ENCODE peak calls at places on chromosomes 6 and 20, in seven cellular contexts. One of them, this sample, is unnamed.
A peak's percentile ranks its signal among the peaks of the same experiment; 100 is the strongest.

GRCh38 chr6:28165566-28165965 is 23.9 kb downstream of the ZKSCAN8 start:
- DNase-seq in neural progenitor cell: no peak
- DNase-seq in HCT116: no peak
- DNase-seq in hepatocyte: no peak
- DNase-seq in PC-3: no peak
- DNase-seq in SK-N-SH: no peak
- DNase-seq in GM23338: no peak
- DNase-seq in this sample: no peak

GRCh38 chr20:51554538-51555165 is 12.1 kb upstream of the NFATC2 start:
- DNase-seq in neural progenitor cell: no peak
- DNase-seq in HCT116: no peak
- DNase-seq in hepatocyte: no peak
- DNase-seq in PC-3: peak; percentile 54
- DNase-seq in SK-N-SH: no peak
- DNase-seq in GM23338: no peak
- DNase-seq in this sample: no peak

GRCh38 chr6:99151634-99152344 is 197.7 kb downstream of the FAXC start:
- DNase-seq in neural progenitor cell: peak; percentile 73
- DNase-seq in HCT116: peak; percentile 37
- DNase-seq in hepatocyte: peak; percentile 66
- DNase-seq in PC-3: peak; percentile 60
- DNase-seq in SK-N-SH: peak; percentile 58
- DNase-seq in GM23338: peak; percentile 86
- DNase-seq in this sample: peak; percentile 45

GRCh38 chr20:46077642-46078305 is 12.0 kb downstream of the NCOA5 start:
- DNase-seq in neural progenitor cell: no peak
- DNase-seq in HCT116: no peak
- DNase-seq in hepatocyte: no peak
- DNase-seq in PC-3: no peak
- DNase-seq in SK-N-SH: no peak
- DNase-seq in GM23338: no peak
- DNase-seq in this sample: no peak

GRCh38 chr6:113065606-113066005 is 718.5 kb downstream of the RFPL4B start:
- DNase-seq in neural progenitor cell: peak; percentile 11
- DNase-seq in HCT116: no peak
- DNase-seq in hepatocyte: no peak
- DNase-seq in PC-3: no peak
- DNase-seq in SK-N-SH: no peak
- DNase-seq in GM23338: peak; percentile 12
- DNase-seq in this sample: no peak

GRCh38 chr6:119594907-119595306 is 245.3 kb upstream of the MAN1A1 start:
- DNase-seq in neural progenitor cell: no peak
- DNase-seq in HCT116: no peak
- DNase-seq in hepatocyte: no peak
- DNase-seq in PC-3: peak; percentile 72
- DNase-seq in SK-N-SH: no peak
- DNase-seq in GM23338: no peak
- DNase-seq in this sample: no peak

GRCh38 chr6:3868544-3868943 is 19.4 kb downstream of the FAM50B start:
- DNase-seq in neural progenitor cell: no peak
- DNase-seq in HCT116: no peak
- DNase-seq in hepatocyte: no peak
- DNase-seq in PC-3: no peak
- DNase-seq in SK-N-SH: no peak
- DNase-seq in GM23338: no peak
- DNase-seq in this sample: no peak

GRCh38 chr6:149860834-149861602 is 3.1 kb downstream of the LRP11 start:
- DNase-seq in neural progenitor cell: peak; percentile 34
- DNase-seq in HCT116: no peak
- DNase-seq in hepatocyte: no peak
- DNase-seq in PC-3: no peak
- DNase-seq in SK-N-SH: no peak
- DNase-seq in GM23338: no peak
- DNase-seq in this sample: no peak

GRCh38 chr6:90411292-90411781 is 114.7 kb upstream of the BACH2 start:
- DNase-seq in neural progenitor cell: no peak
- DNase-seq in HCT116: peak; percentile 71
- DNase-seq in hepatocyte: peak; percentile 28
- DNase-seq in PC-3: peak; percentile 93
- DNase-seq in SK-N-SH: no peak
- DNase-seq in GM23338: peak; percentile 41
- DNase-seq in this sample: no peak

GRCh38 chr20:47230811-47231256 is 125.7 kb downstream of the ZMYND8 start:
- DNase-seq in neural progenitor cell: no peak
- DNase-seq in HCT116: no peak
- DNase-seq in hepatocyte: no peak
- DNase-seq in PC-3: no peak
- DNase-seq in SK-N-SH: no peak
- DNase-seq in GM23338: no peak
- DNase-seq in this sample: no peak

GRCh38 chr6:161439093-161439492 is 165.2 kb upstream of the AGPAT4 start:
- DNase-seq in neural progenitor cell: no peak
- DNase-seq in HCT116: peak; percentile 40
- DNase-seq in hepatocyte: no peak
- DNase-seq in PC-3: peak; percentile 60
- DNase-seq in SK-N-SH: no peak
- DNase-seq in GM23338: no peak
- DNase-seq in this sample: no peak

GRCh38 chr6:100267002-100267401 is 197.7 kb downstream of the SIM1 start:
- DNase-seq in neural progenitor cell: no peak
- DNase-seq in HCT116: no peak
- DNase-seq in hepatocyte: no peak
- DNase-seq in PC-3: no peak
- DNase-seq in SK-N-SH: no peak
- DNase-seq in GM23338: no peak
- DNase-seq in this sample: no peak

GRCh38 chr6:100266512-100266911 is 198.2 kb downstream of the SIM1 start:
- DNase-seq in neural progenitor cell: no peak
- DNase-seq in HCT116: no peak
- DNase-seq in hepatocyte: no peak
- DNase-seq in PC-3: no peak
- DNase-seq in SK-N-SH: no peak
- DNase-seq in GM23338: peak; percentile 16
- DNase-seq in this sample: no peak

GRCh38 chr6:100269189-100269588 is 195.5 kb downstream of the SIM1 start:
- DNase-seq in neural progenitor cell: no peak
- DNase-seq in HCT116: no peak
- DNase-seq in hepatocyte: no peak
- DNase-seq in PC-3: peak; percentile 33
- DNase-seq in SK-N-SH: no peak
- DNase-seq in GM23338: no peak
- DNase-seq in this sample: no peak

GRCh38 chr6:100267721-100268123 is 197.0 kb downstream of the SIM1 start:
- DNase-seq in neural progenitor cell: no peak
- DNase-seq in HCT116: no peak
- DNase-seq in hepatocyte: no peak
- DNase-seq in PC-3: peak; percentile 31
- DNase-seq in SK-N-SH: no peak
- DNase-seq in GM23338: no peak
- DNase-seq in this sample: no peak

GRCh38 chr6:100268326-100268725 is 196.4 kb downstream of the SIM1 start:
- DNase-seq in neural progenitor cell: no peak
- DNase-seq in HCT116: no peak
- DNase-seq in hepatocyte: no peak
- DNase-seq in PC-3: no peak
- DNase-seq in SK-N-SH: no peak
- DNase-seq in GM23338: peak; percentile 46
- DNase-seq in this sample: no peak
- TF ChIP-seq EZH2phosphoT487 in neural progenitor cell: no peak
- TF ChIP-seq EZH2phosphoT487 in HCT116: no peak
- TF ChIP-seq EZH2phosphoT487 in hepatocyte: no peak
- TF ChIP-seq EZH2phosphoT487 in PC-3: no peak
- TF ChIP-seq EZH2phosphoT487 in SK-N-SH: no peak
- TF ChIP-seq EZH2phosphoT487 in GM23338: no peak
- TF ChIP-seq EZH2phosphoT487 in this sample: no peak

GRCh38 chr6:84866715-84867114 is 102.3 kb upstream of the TBX18 start:
- DNase-seq in neural progenitor cell: no peak
- DNase-seq in HCT116: no peak
- DNase-seq in hepatocyte: no peak
- DNase-seq in PC-3: no peak
- DNase-seq in SK-N-SH: no peak
- DNase-seq in GM23338: no peak
- DNase-seq in this sample: no peak

GRCh38 chr6:84870693-84871092 is 106.3 kb upstream of the TBX18 start:
- DNase-seq in neural progenitor cell: no peak
- DNase-seq in HCT116: no peak
- DNase-seq in hepatocyte: no peak
- DNase-seq in PC-3: no peak
- DNase-seq in SK-N-SH: no peak
- DNase-seq in GM23338: peak; percentile 38
- DNase-seq in this sample: no peak

GRCh38 chr6:84871925-84872324 is 107.5 kb upstream of the TBX18 start:
- DNase-seq in neural progenitor cell: no peak
- DNase-seq in HCT116: no peak
- DNase-seq in hepatocyte: no peak
- DNase-seq in PC-3: no peak
- DNase-seq in SK-N-SH: no peak
- DNase-seq in GM23338: no peak
- DNase-seq in this sample: no peak

GRCh38 chr6:84868149-84868548 is 103.8 kb upstream of the TBX18 start:
- DNase-seq in neural progenitor cell: no peak
- DNase-seq in HCT116: no peak
- DNase-seq in hepatocyte: no peak
- DNase-seq in PC-3: no peak
- DNase-seq in SK-N-SH: no peak
- DNase-seq in GM23338: no peak
- DNase-seq in this sample: no peak

DNA sequence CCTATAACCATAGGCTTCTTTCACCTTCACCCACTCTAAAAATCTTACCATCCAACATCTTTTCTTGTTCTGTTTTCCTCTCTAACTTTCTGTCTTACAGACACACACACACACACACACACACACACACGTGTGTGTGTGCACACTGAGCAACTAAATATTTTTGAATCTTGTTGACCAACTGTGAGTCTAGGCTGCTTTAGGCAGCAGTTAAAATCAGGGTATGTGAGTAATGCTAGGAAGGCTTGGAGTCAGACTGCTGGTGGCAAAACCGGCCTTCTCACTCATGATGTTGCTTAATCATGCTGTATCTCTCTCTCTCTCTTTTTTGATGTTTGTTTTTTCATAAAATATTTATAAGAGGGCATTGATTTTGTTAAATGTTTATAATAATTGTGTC is 103.1 kb upstream of the TBX18 start:
- DNase-seq in neural progenitor cell: no peak
- DNase-seq in HCT116: no peak
- DNase-seq in hepatocyte: no peak
- DNase-seq in PC-3: peak; percentile 5
- DNase-seq in SK-N-SH: no peak
- DNase-seq in GM23338: no peak
- DNase-seq in this sample: no peak
- TF ChIP-seq EZH2phosphoT487 in neural progenitor cell: no peak
- TF ChIP-seq EZH2phosphoT487 in HCT116: no peak
- TF ChIP-seq EZH2phosphoT487 in hepatocyte: no peak
- TF ChIP-seq EZH2phosphoT487 in PC-3: no peak
- TF ChIP-seq EZH2phosphoT487 in SK-N-SH: no peak
- TF ChIP-seq EZH2phosphoT487 in GM23338: no peak
- TF ChIP-seq EZH2phosphoT487 in this sample: no peak

DNA sequence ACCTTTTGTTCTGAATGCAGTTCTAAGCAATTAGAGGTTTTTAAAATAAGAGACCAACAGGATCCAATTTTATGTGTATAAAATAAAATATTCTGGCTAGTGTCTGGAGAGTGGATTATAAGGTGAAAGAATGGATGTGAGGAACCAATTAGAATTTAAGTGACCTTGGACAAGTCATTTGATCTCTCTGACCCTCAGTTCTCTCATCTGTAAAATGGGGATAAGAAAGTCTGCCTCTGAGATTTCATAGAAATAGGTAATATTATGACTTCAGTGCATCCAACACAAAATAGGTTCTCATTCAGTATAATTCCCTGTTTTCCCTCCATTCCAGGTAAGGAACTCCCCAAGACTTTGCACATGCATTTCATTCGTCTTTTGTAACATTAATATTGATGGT is 18.9 kb downstream of the CASS4 start:
- DNase-seq in neural progenitor cell: no peak
- DNase-seq in HCT116: no peak
- DNase-seq in hepatocyte: no peak
- DNase-seq in PC-3: no peak
- DNase-seq in SK-N-SH: no peak
- DNase-seq in GM23338: no peak
- DNase-seq in this sample: no peak
- TF ChIP-seq EZH2phosphoT487 in neural progenitor cell: no peak
- TF ChIP-seq EZH2phosphoT487 in HCT116: no peak
- TF ChIP-seq EZH2phosphoT487 in hepatocyte: no peak
- TF ChIP-seq EZH2phosphoT487 in PC-3: no peak
- TF ChIP-seq EZH2phosphoT487 in SK-N-SH: no peak
- TF ChIP-seq EZH2phosphoT487 in GM23338: no peak
- TF ChIP-seq EZH2phosphoT487 in this sample: no peak

GRCh38 chr20:64064145-64064698 is 1.2 kb downstream of the TCEA2 start:
- DNase-seq in neural progenitor cell: no peak
- DNase-seq in HCT116: peak; percentile 22
- DNase-seq in hepatocyte: no peak
- DNase-seq in PC-3: peak; percentile 72
- DNase-seq in SK-N-SH: no peak
- DNase-seq in GM23338: no peak
- DNase-seq in this sample: no peak

GRCh38 chr20:64066984-64067605 is 4.1 kb downstream of the TCEA2 start:
- DNase-seq in neural progenitor cell: no peak
- DNase-seq in HCT116: no peak
- DNase-seq in hepatocyte: no peak
- DNase-seq in PC-3: no peak
- DNase-seq in SK-N-SH: no peak
- DNase-seq in GM23338: no peak
- DNase-seq in this sample: no peak

GRCh38 chr20:64067733-64068307 is 4.8 kb downstream of the TCEA2 start:
- DNase-seq in neural progenitor cell: no peak
- DNase-seq in HCT116: no peak
- DNase-seq in hepatocyte: no peak
- DNase-seq in PC-3: no peak
- DNase-seq in SK-N-SH: no peak
- DNase-seq in GM23338: no peak
- DNase-seq in this sample: no peak

GRCh38 chr20:64065062-64065972 is 2.3 kb downstream of the TCEA2 start:
- DNase-seq in neural progenitor cell: no peak
- DNase-seq in HCT116: no peak
- DNase-seq in hepatocyte: no peak
- DNase-seq in PC-3: no peak
- DNase-seq in SK-N-SH: no peak
- DNase-seq in GM23338: no peak
- DNase-seq in this sample: peak; percentile 70

GRCh38 chr20:64065973-64066341 is 3.0 kb downstream of the TCEA2 start:
- DNase-seq in neural progenitor cell: no peak
- DNase-seq in HCT116: peak; percentile 62
- DNase-seq in hepatocyte: no peak
- DNase-seq in PC-3: peak; percentile 82
- DNase-seq in SK-N-SH: no peak
- DNase-seq in GM23338: peak; percentile 70
- DNase-seq in this sample: peak; percentile 44
- TF ChIP-seq EZH2phosphoT487 in neural progenitor cell: no peak
- TF ChIP-seq EZH2phosphoT487 in HCT116: no peak
- TF ChIP-seq EZH2phosphoT487 in hepatocyte: no peak
- TF ChIP-seq EZH2phosphoT487 in PC-3: no peak
- TF ChIP-seq EZH2phosphoT487 in SK-N-SH: no peak
- TF ChIP-seq EZH2phosphoT487 in GM23338: no peak
- TF ChIP-seq EZH2phosphoT487 in this sample: no peak

This sample was measured in OCI-LY7.